ENCODE peak calls at places on chromosome 22, in six cellular contexts. Y, A, P, Z, X and K are unnamed samples.

GRCh38 chr22:32623943-32624342 is 149.3 kb downstream of the FBXO7 start:
- DNase-seq in Y (peak; percentile 91), A (no peak), P (no peak), Z (no peak), X (no peak), K (no peak)

GRCh38 chr22:37416806-37417205 is 10.5 kb downstream of the ELFN2 start:
- DNase-seq in Y (no peak), A (no peak), P (peak; percentile 20), Z (no peak), X (peak; percentile 29), K (no peak)

GRCh38 chr22:31089101-31090100 is 8.3 kb downstream of the SMTN start:
- DNase-seq in Y (peak; percentile 49), A (peak; percentile 19), P (peak; percentile 58), Z (peak; percentile 77), X (no peak), K (no peak)

GRCh38 chr22:41524809-41525449 is 19.3 kb downstream of the POLR3H start:
- DNase-seq in Y (peak; percentile 59), A (no peak), P (peak; percentile 50), Z (no peak), X (peak; percentile 44), K (no peak)

GRCh38 chr22:48748860-48749554 is 1078.7 kb downstream of the BRD1 start:
- DNase-seq in Y (no peak), A (no peak), P (no peak), Z (no peak), X (no peak), K (no peak)

GRCh38 chr22:20118572-20119020 is 1.6 kb upstream of the TRMT2A start:
- DNase-seq in Y (no peak), A (no peak), P (no peak), Z (no peak), X (no peak), K (peak; percentile 54)

GRCh38 chr22:24156915-24157782 is 24.1 kb upstream of the SUSD2 start:
- DNase-seq in Y (peak; percentile 72), A (peak; percentile 85), P (peak; percentile 96), Z (peak; percentile 91), X (peak; percentile 90), K (peak; percentile 89)

GRCh38 chr22:29143848-29144785 is 61.6 kb upstream of the EMID1 start:
- DNase-seq in Y (no peak), A (no peak), P (no peak), Z (no peak), X (no peak), K (no peak)

GRCh38 chr22:26172389-26172990 is 3.2 kb downstream of the SEZ6L start:
- DNase-seq in Y (peak; percentile 13), A (peak; percentile 32), P (peak; percentile 57), Z (peak; percentile 70), X (no peak), K (peak; percentile 42)

GRCh38 chr22:44842417-44842816 is 90.0 kb downstream of the ARHGAP8 start:
- DNase-seq in Y (no peak), A (no peak), P (no peak), Z (no peak), X (no peak), K (no peak)

GRCh38 chr22:23893446-23893956 is 682 bp upstream of the MIF start:
- DNase-seq in Y (no peak), A (no peak), P (no peak), Z (no peak), X (no peak), K (no peak)

GRCh38 chr22:45572444-45572843 is 69.8 kb downstream of the FBLN1 start:
- DNase-seq in Y (peak; percentile 71), A (no peak), P (no peak), Z (no peak), X (no peak), K (no peak)

GRCh38 chr22:47206819-47207218 is 444.4 kb downstream of the TBC1D22A start:
- DNase-seq in Y (no peak), A (no peak), P (no peak), Z (no peak), X (no peak), K (no peak)

GRCh38 chr22:25623310-25623734 is 58.8 kb downstream of the GRK3 start:
- DNase-seq in Y (no peak), A (no peak), P (peak; percentile 87), Z (no peak), X (no peak), K (no peak)

GRCh38 chr22:44365196-44365802 is 52.5 kb upstream of the SHISAL1 start:
- DNase-seq in Y (no peak), A (no peak), P (no peak), Z (no peak), X (no peak), K (no peak)

GRCh38 chr22:22576244-22576988 is 17.4 kb upstream of the PRAME start:
- DNase-seq in Y (peak; percentile 44), A (peak; percentile 63), P (peak; percentile 18), Z (peak; percentile 87), X (no peak), K (peak; percentile 41)

GRCh38 chr22:47034905-47035419 is 272.5 kb downstream of the TBC1D22A start:
- DNase-seq in Y (no peak), A (no peak), P (no peak), Z (no peak), X (no peak), K (no peak)

GRCh38 chr22:17785185-17786184 is 11.2 kb upstream of the BID start:
- DNase-seq in Y (peak; percentile 29), A (peak; percentile 44), P (peak; percentile 76), Z (peak; percentile 91), X (peak; percentile 69), K (peak; percentile 58)

GRCh38 chr22:46233231-46233630 is 16.9 kb downstream of the CDPF1 start:
- DNase-seq in Y (peak; percentile 47), A (peak; percentile 61), P (no peak), Z (no peak), X (no peak), K (no peak)

GRCh38 chr22:29780781-29781676 is 13.9 kb downstream of the UQCR10 start:
- DNase-seq in Y (peak; percentile 87), A (peak; percentile 66), P (no peak), Z (no peak), X (no peak), K (peak; percentile 71)

GRCh38 chr22:20080445-20080775 is 369 bp downstream of the DGCR8 start:
- DNase-seq in Y (peak; percentile 34), A (peak; percentile 67), P (peak; percentile 74), Z (peak; percentile 75), X (peak; percentile 55), K (peak; percentile 40)

GRCh38 chr22:40654522-40655167 is 18.1 kb upstream of the MRTFA start:
- DNase-seq in Y (peak; percentile 85), A (peak; percentile 56), P (no peak), Z (no peak), X (no peak), K (peak; percentile 35)

GRCh38 chr22:40399661-40400060 is 29.3 kb downstream of the SGSM3 start:
- DNase-seq in Y (no peak), A (no peak), P (no peak), Z (no peak), X (no peak), K (no peak)

GRCh38 chr22:17264321-17265052 is 45.3 kb upstream of the ADA2 start:
- DNase-seq in Y (peak; percentile 28), A (no peak), P (no peak), Z (no peak), X (no peak), K (no peak)

GRCh38 chr22:40410731-40411505 is 40.5 kb downstream of the SGSM3 start:
- DNase-seq in Y (no peak), A (no peak), P (no peak), Z (no peak), X (no peak), K (no peak)

GRCh38 chr22:43850529-43850928 is 11.8 kb downstream of the SULT4A1 start:
- DNase-seq in Y (no peak), A (no peak), P (no peak), Z (no peak), X (no peak), K (no peak)

GRCh38 chr22:29149841-29150555 is 55.7 kb upstream of the EMID1 start:
- DNase-seq in Y (no peak), A (no peak), P (no peak), Z (no peak), X (no peak), K (no peak)

GRCh38 chr22:28874816-28875320 is 8.5 kb upstream of the ZNRF3 start:
- DNase-seq in Y (no peak), A (no peak), P (no peak), Z (no peak), X (no peak), K (no peak)

GRCh38 chr22:33578752-33579151 is 341.5 kb downstream of the LARGE1 start:
- DNase-seq in Y (no peak), A (no peak), P (no peak), Z (no peak), X (no peak), K (no peak)

GRCh38 chr22:43376765-43377485 is 33.8 kb upstream of the SCUBE1 start:
- DNase-seq in Y (no peak), A (no peak), P (peak; percentile 93), Z (no peak), X (peak; percentile 69), K (no peak)

GRCh38 chr22:38318792-38319773 is 1.9 kb upstream of the CSNK1E start:
- DNase-seq in Y (no peak), A (no peak), P (no peak), Z (no peak), X (no peak), K (no peak)

GRCh38 chr22:49657275-49657973 is 170.2 kb downstream of the BRD1 start:
- DNase-seq in Y (no peak), A (no peak), P (peak; percentile 40), Z (no peak), X (peak; percentile 46), K (no peak)

GRCh38 chr22:41816241-41816640 is 15.8 kb downstream of the CCDC134 start:
- DNase-seq in Y (no peak), A (no peak), P (no peak), Z (no peak), X (no peak), K (no peak)

GRCh38 chr22:39524089-39524752 is 3.9 kb downstream of the ATF4 start:
- DNase-seq in Y (no peak), A (no peak), P (peak; percentile 45), Z (no peak), X (no peak), K (no peak)

GRCh38 chr22:37843746-37844089 is 416 bp downstream of the ANKRD54 start:
- DNase-seq in Y (no peak), A (peak; percentile 40), P (peak; percentile 73), Z (peak; percentile 67), X (no peak), K (peak; percentile 63)

GRCh38 chr22:44430716-44431115 is 67.3 kb downstream of the RTL6 start:
- DNase-seq in Y (no peak), A (no peak), P (no peak), Z (no peak), X (no peak), K (no peak)

GRCh38 chr22:36301384-36301828 is 48.5 kb downstream of the APOL1 start:
- DNase-seq in Y (peak; percentile 60), A (peak; percentile 53), P (peak; percentile 84), Z (peak; percentile 88), X (peak; percentile 84), K (peak; percentile 40)

GRCh38 chr22:45966320-45966891 is 10.6 kb downstream of the WNT7B start:
- DNase-seq in Y (no peak), A (no peak), P (no peak), Z (no peak), X (no peak), K (no peak)

GRCh38 chr22:28925916-28926315 is 42.5 kb downstream of the ZNRF3 start:
- DNase-seq in Y (no peak), A (no peak), P (no peak), Z (no peak), X (no peak), K (no peak)

GRCh38 chr22:22710719-22711531 is 66.5 kb downstream of the GGTLC2 start:
- DNase-seq in Y (peak; percentile 67), A (peak; percentile 42), P (peak; percentile 52), Z (peak; percentile 76), X (peak; percentile 79), K (peak; percentile 21)